ENCODE peak calls at places on chromosomes 4 and X, in nine cellular contexts. One of them, this sample, is unnamed.

GRCh38 chr4:74446193-74446868 is 1.4 kb downstream of the AREG start:
- DNase-seq in amygdala: no peak
- DNase-seq in H4: no peak
- DNase-seq in stomach: no peak
- DNase-seq in skeletal muscle cell: no peak
- DNase-seq in heart right ventricle: no peak
- DNase-seq in HL-60: no peak
- DNase-seq in endothelial cell: no peak
- DNase-seq in mucosa of descending colon: no peak
- DNase-seq in this sample: no peak

GRCh38 chrX:96721398-96721797 is 36.8 kb downstream of the DIAPH2 start:
- DNase-seq in amygdala: no peak
- DNase-seq in H4: peak
- DNase-seq in stomach: no peak
- DNase-seq in skeletal muscle cell: no peak
- DNase-seq in heart right ventricle: no peak
- DNase-seq in HL-60: no peak
- DNase-seq in endothelial cell: no peak
- DNase-seq in mucosa of descending colon: no peak
- DNase-seq in this sample: no peak

GRCh38 chrX:20968996-20969395 is 405.2 kb upstream of the CNKSR2 start:
- DNase-seq in amygdala: no peak
- DNase-seq in H4: peak
- DNase-seq in stomach: no peak
- DNase-seq in skeletal muscle cell: no peak
- DNase-seq in heart right ventricle: no peak
- DNase-seq in HL-60: no peak
- DNase-seq in endothelial cell: no peak
- DNase-seq in mucosa of descending colon: no peak
- DNase-seq in this sample: peak

GRCh38 chr4:102094474-102094873 is 250.8 kb downstream of the SLC39A8 start:
- DNase-seq in amygdala: no peak
- DNase-seq in H4: no peak
- DNase-seq in stomach: no peak
- DNase-seq in skeletal muscle cell: no peak
- DNase-seq in heart right ventricle: no peak
- DNase-seq in HL-60: no peak
- DNase-seq in endothelial cell: no peak
- DNase-seq in mucosa of descending colon: no peak
- DNase-seq in this sample: no peak

GRCh38 chr4:95541094-95541493 is 7.7 kb downstream of the UNC5C start:
- DNase-seq in amygdala: no peak
- DNase-seq in H4: no peak
- DNase-seq in stomach: no peak
- DNase-seq in skeletal muscle cell: no peak
- DNase-seq in heart right ventricle: no peak
- DNase-seq in HL-60: no peak
- DNase-seq in endothelial cell: no peak
- DNase-seq in mucosa of descending colon: no peak
- DNase-seq in this sample: no peak

GRCh38 chr4:73257995-73258667 is 467 bp downstream of the ANKRD17 start:
- DNase-seq in amygdala: peak
- DNase-seq in H4: peak
- DNase-seq in stomach: no peak
- DNase-seq in skeletal muscle cell: peak
- DNase-seq in heart right ventricle: no peak
- DNase-seq in HL-60: peak
- DNase-seq in endothelial cell: no peak
- DNase-seq in mucosa of descending colon: peak
- DNase-seq in this sample: peak

GRCh38 chrX:101057095-101057714 is 5.3 kb upstream of the TRMT2B start:
- DNase-seq in amygdala: no peak
- DNase-seq in H4: no peak
- DNase-seq in stomach: no peak
- DNase-seq in skeletal muscle cell: no peak
- DNase-seq in heart right ventricle: no peak
- DNase-seq in HL-60: peak
- DNase-seq in endothelial cell: no peak
- DNase-seq in mucosa of descending colon: no peak
- DNase-seq in this sample: peak

GRCh38 chr4:169397762-169398161 is 127.0 kb upstream of the SH3RF1 start:
- DNase-seq in amygdala: no peak
- DNase-seq in H4: no peak
- DNase-seq in stomach: no peak
- DNase-seq in skeletal muscle cell: peak
- DNase-seq in heart right ventricle: no peak
- DNase-seq in HL-60: no peak
- DNase-seq in endothelial cell: no peak
- DNase-seq in mucosa of descending colon: no peak
- DNase-seq in this sample: peak

GRCh38 chrX:126770179-126770578 is 49.4 kb upstream of the PRR32 start:
- DNase-seq in amygdala: no peak
- DNase-seq in H4: peak
- DNase-seq in stomach: no peak
- DNase-seq in skeletal muscle cell: no peak
- DNase-seq in heart right ventricle: no peak
- DNase-seq in HL-60: peak
- DNase-seq in endothelial cell: peak
- DNase-seq in mucosa of descending colon: no peak
- DNase-seq in this sample: peak

GRCh38 chr4:35250771-35251170 is 993.5 kb downstream of the ARAP2 start:
- DNase-seq in amygdala: no peak
- DNase-seq in H4: peak
- DNase-seq in stomach: no peak
- DNase-seq in skeletal muscle cell: no peak
- DNase-seq in heart right ventricle: no peak
- DNase-seq in HL-60: no peak
- DNase-seq in endothelial cell: no peak
- DNase-seq in mucosa of descending colon: no peak
- DNase-seq in this sample: peak

GRCh38 chr4:13537832-13538177 is 6.5 kb downstream of the NKX3-2 start:
- DNase-seq in amygdala: no peak
- DNase-seq in H4: no peak
- DNase-seq in stomach: no peak
- DNase-seq in skeletal muscle cell: no peak
- DNase-seq in heart right ventricle: no peak
- DNase-seq in HL-60: no peak
- DNase-seq in endothelial cell: no peak
- DNase-seq in mucosa of descending colon: no peak
- DNase-seq in this sample: no peak

GRCh38 chr4:83599183-83599582 is 63.3 kb downstream of the GPAT3 start:
- DNase-seq in amygdala: no peak
- DNase-seq in H4: peak
- DNase-seq in stomach: no peak
- DNase-seq in skeletal muscle cell: no peak
- DNase-seq in heart right ventricle: no peak
- DNase-seq in HL-60: peak
- DNase-seq in endothelial cell: no peak
- DNase-seq in mucosa of descending colon: no peak
- DNase-seq in this sample: peak

GRCh38 chrX:54540289-54540688 is 10.3 kb downstream of the GNL3L start:
- DNase-seq in amygdala: no peak
- DNase-seq in H4: no peak
- DNase-seq in stomach: no peak
- DNase-seq in skeletal muscle cell: no peak
- DNase-seq in heart right ventricle: no peak
- DNase-seq in HL-60: no peak
- DNase-seq in endothelial cell: no peak
- DNase-seq in mucosa of descending colon: no peak
- DNase-seq in this sample: peak

GRCh38 chr4:6612961-6613675 is 27.4 kb upstream of the MRFAP1 start:
- DNase-seq in amygdala: no peak
- DNase-seq in H4: no peak
- DNase-seq in stomach: no peak
- DNase-seq in skeletal muscle cell: no peak
- DNase-seq in heart right ventricle: no peak
- DNase-seq in HL-60: no peak
- DNase-seq in endothelial cell: no peak
- DNase-seq in mucosa of descending colon: no peak
- DNase-seq in this sample: no peak

GRCh38 chrX:65688403-65688881 is 21.0 kb downstream of the MSN start:
- DNase-seq in amygdala: no peak
- DNase-seq in H4: no peak
- DNase-seq in stomach: no peak
- DNase-seq in skeletal muscle cell: no peak
- DNase-seq in heart right ventricle: no peak
- DNase-seq in HL-60: peak
- DNase-seq in endothelial cell: no peak
- DNase-seq in mucosa of descending colon: no peak
- DNase-seq in this sample: peak

GRCh38 chrX:152821145-152821765 is 9.3 kb downstream of the CETN2 start:
- DNase-seq in amygdala: no peak
- DNase-seq in H4: peak
- DNase-seq in stomach: peak
- DNase-seq in skeletal muscle cell: no peak
- DNase-seq in heart right ventricle: no peak
- DNase-seq in HL-60: peak
- DNase-seq in endothelial cell: peak
- DNase-seq in mucosa of descending colon: no peak
- DNase-seq in this sample: peak

GRCh38 chrX:11137543-11138139 is 26.5 kb downstream of the HCCS start:
- DNase-seq in amygdala: no peak
- DNase-seq in H4: no peak
- DNase-seq in stomach: no peak
- DNase-seq in skeletal muscle cell: peak
- DNase-seq in heart right ventricle: no peak
- DNase-seq in HL-60: no peak
- DNase-seq in endothelial cell: no peak
- DNase-seq in mucosa of descending colon: no peak
- DNase-seq in this sample: peak

GRCh38 chr4:168496834-168497233 is at the start of gene PALLD:
- DNase-seq in amygdala: no peak
- DNase-seq in H4: peak
- DNase-seq in stomach: no peak
- DNase-seq in skeletal muscle cell: no peak
- DNase-seq in heart right ventricle: peak
- DNase-seq in HL-60: no peak
- DNase-seq in endothelial cell: no peak
- DNase-seq in mucosa of descending colon: no peak
- DNase-seq in this sample: peak

GRCh38 chrX:110803506-110803905 is 7.9 kb upstream of the CHRDL1 start:
- DNase-seq in amygdala: no peak
- DNase-seq in H4: no peak
- DNase-seq in stomach: no peak
- DNase-seq in skeletal muscle cell: no peak
- DNase-seq in heart right ventricle: no peak
- DNase-seq in HL-60: no peak
- DNase-seq in endothelial cell: no peak
- DNase-seq in mucosa of descending colon: no peak
- DNase-seq in this sample: peak

GRCh38 chr4:1299301-1299860 is 9.7 kb downstream of the MAEA start:
- DNase-seq in amygdala: no peak
- DNase-seq in H4: no peak
- DNase-seq in stomach: no peak
- DNase-seq in skeletal muscle cell: no peak
- DNase-seq in heart right ventricle: no peak
- DNase-seq in HL-60: no peak
- DNase-seq in endothelial cell: no peak
- DNase-seq in mucosa of descending colon: peak
- DNase-seq in this sample: no peak

GRCh38 chr4:57401586-57401985 is 291.4 kb upstream of the IGFBP7 start:
- DNase-seq in amygdala: no peak
- DNase-seq in H4: no peak
- DNase-seq in stomach: no peak
- DNase-seq in skeletal muscle cell: no peak
- DNase-seq in heart right ventricle: no peak
- DNase-seq in HL-60: no peak
- DNase-seq in endothelial cell: no peak
- DNase-seq in mucosa of descending colon: no peak
- DNase-seq in this sample: no peak

GRCh38 chrX:70535198-70535597 is 90.6 kb downstream of the DLG3 start:
- DNase-seq in amygdala: no peak
- DNase-seq in H4: no peak
- DNase-seq in stomach: no peak
- DNase-seq in skeletal muscle cell: no peak
- DNase-seq in heart right ventricle: no peak
- DNase-seq in HL-60: no peak
- DNase-seq in endothelial cell: no peak
- DNase-seq in mucosa of descending colon: no peak
- DNase-seq in this sample: no peak

GRCh38 chr4:141540643-141541042 is 95.7 kb upstream of the IL15 start:
- DNase-seq in amygdala: no peak
- DNase-seq in H4: no peak
- DNase-seq in stomach: no peak
- DNase-seq in skeletal muscle cell: no peak
- DNase-seq in heart right ventricle: no peak
- DNase-seq in HL-60: no peak
- DNase-seq in endothelial cell: no peak
- DNase-seq in mucosa of descending colon: no peak
- DNase-seq in this sample: peak

GRCh38 chr4:165360041-165360782 is 18.6 kb upstream of the CPE start:
- DNase-seq in amygdala: no peak
- DNase-seq in H4: no peak
- DNase-seq in stomach: no peak
- DNase-seq in skeletal muscle cell: peak
- DNase-seq in heart right ventricle: no peak
- DNase-seq in HL-60: no peak
- DNase-seq in endothelial cell: no peak
- DNase-seq in mucosa of descending colon: no peak
- DNase-seq in this sample: peak

GRCh38 chr4:105162123-105162796 is 15.6 kb downstream of the TET2 start:
- DNase-seq in amygdala: no peak
- DNase-seq in H4: no peak
- DNase-seq in stomach: no peak
- DNase-seq in skeletal muscle cell: no peak
- DNase-seq in heart right ventricle: no peak
- DNase-seq in HL-60: no peak
- DNase-seq in endothelial cell: no peak
- DNase-seq in mucosa of descending colon: no peak
- DNase-seq in this sample: no peak

GRCh38 chr4:182932651-182933050 is 15.5 kb upstream of the DCTD start:
- DNase-seq in amygdala: no peak
- DNase-seq in H4: no peak
- DNase-seq in stomach: no peak
- DNase-seq in skeletal muscle cell: no peak
- DNase-seq in heart right ventricle: no peak
- DNase-seq in HL-60: no peak
- DNase-seq in endothelial cell: no peak
- DNase-seq in mucosa of descending colon: no peak
- DNase-seq in this sample: no peak

GRCh38 chr4:40923326-40924095 is 173.8 kb downstream of the NSUN7 start:
- DNase-seq in amygdala: peak
- DNase-seq in H4: no peak
- DNase-seq in stomach: no peak
- DNase-seq in skeletal muscle cell: no peak
- DNase-seq in heart right ventricle: peak
- DNase-seq in HL-60: no peak
- DNase-seq in endothelial cell: no peak
- DNase-seq in mucosa of descending colon: no peak
- DNase-seq in this sample: no peak

GRCh38 chr4:151012836-151013235 is 2.2 kb downstream of the LRBA start:
- DNase-seq in amygdala: no peak
- DNase-seq in H4: peak
- DNase-seq in stomach: peak
- DNase-seq in skeletal muscle cell: no peak
- DNase-seq in heart right ventricle: no peak
- DNase-seq in HL-60: no peak
- DNase-seq in endothelial cell: no peak
- DNase-seq in mucosa of descending colon: no peak
- DNase-seq in this sample: no peak

GRCh38 chr4:517806-518070 is 18.7 kb downstream of the PIGG start:
- DNase-seq in amygdala: no peak
- DNase-seq in H4: no peak
- DNase-seq in stomach: no peak
- DNase-seq in skeletal muscle cell: no peak
- DNase-seq in heart right ventricle: no peak
- DNase-seq in HL-60: no peak
- DNase-seq in endothelial cell: no peak
- DNase-seq in mucosa of descending colon: no peak
- DNase-seq in this sample: no peak

GRCh38 chr4:184599492-184600135 is 49.6 kb downstream of the CASP3 start:
- DNase-seq in amygdala: no peak
- DNase-seq in H4: peak
- DNase-seq in stomach: no peak
- DNase-seq in skeletal muscle cell: peak
- DNase-seq in heart right ventricle: no peak
- DNase-seq in HL-60: no peak
- DNase-seq in endothelial cell: no peak
- DNase-seq in mucosa of descending colon: no peak
- DNase-seq in this sample: peak

GRCh38 chr4:109673303-109673702 is 29.9 kb downstream of the CASP6 start:
- DNase-seq in amygdala: no peak
- DNase-seq in H4: no peak
- DNase-seq in stomach: no peak
- DNase-seq in skeletal muscle cell: no peak
- DNase-seq in heart right ventricle: no peak
- DNase-seq in HL-60: no peak
- DNase-seq in endothelial cell: no peak
- DNase-seq in mucosa of descending colon: no peak
- DNase-seq in this sample: no peak

This sample was measured in fibroblast of mammary gland.